ENCODE peak calls at places on chromosomes 13 and 19, in eight cellular contexts. T, A, W, F, I, P, O and B are unnamed samples.

GRCh38 chr13:34900288-34900739 is 41.8 kb upstream of the NBEA start:
- DNase-seq in T (no peak), A (no peak), W (peak; percentile 39), F (no peak), I (peak; percentile 72), P (no peak), O (no peak), B (no peak)

GRCh38 chr13:97640236-97640635 is 206.3 kb downstream of the RAP2A start:
- DNase-seq in T (no peak), A (no peak), W (no peak), F (no peak), I (no peak), P (no peak), O (no peak), B (peak; percentile 24)

GRCh38 chr19:42433503-42434260 is 6.5 kb upstream of the LIPE start:
- DNase-seq in T (peak; percentile 85), A (no peak), W (peak; percentile 88), F (no peak), I (peak; percentile 93), P (peak; percentile 83), O (no peak), B (peak; percentile 51)

GRCh38 chr19:53927745-53928144 is 18.7 kb downstream of the CACNG7 start:
- DNase-seq in T (peak; percentile 86), A (no peak), W (peak; percentile 91), F (no peak), I (peak; percentile 93), P (no peak), O (no peak), B (peak; percentile 57)

GRCh38 chr13:113901642-113902041 is 37.8 kb upstream of the GAS6 start:
- DNase-seq in T (no peak), A (no peak), W (no peak), F (no peak), I (peak; percentile 26), P (no peak), O (no peak), B (no peak)

GRCh38 chr13:43848250-43848649 is 31.3 kb downstream of the CCDC122 start:
- DNase-seq in T (no peak), A (no peak), W (no peak), F (no peak), I (no peak), P (no peak), O (no peak), B (no peak)

GRCh38 chr13:110582421-110582954 is 21.0 kb upstream of the RAB20 start:
- DNase-seq in T (no peak), A (no peak), W (no peak), F (no peak), I (peak; percentile 39), P (no peak), O (no peak), B (no peak)

GRCh38 chr19:10045371-10045770 is 32.1 kb downstream of the RDH8 start:
- DNase-seq in T (no peak), A (no peak), W (no peak), F (no peak), I (no peak), P (no peak), O (no peak), B (peak; percentile 21)

GRCh38 chr13:33543089-33543459 is 257.5 kb upstream of the STARD13 start:
- DNase-seq in T (no peak), A (no peak), W (no peak), F (no peak), I (no peak), P (no peak), O (no peak), B (no peak)

GRCh38 chr19:18363787-18364186 is 22.2 kb upstream of the GDF15 start:
- DNase-seq in T (no peak), A (no peak), W (no peak), F (no peak), I (no peak), P (no peak), O (no peak), B (no peak)
- H3K27ac ChIP-seq in T (peak overlapping the region; percentile 98), A (peak overlapping the region; percentile 98), W (no peak overlapping the region), F (no peak overlapping the region), I (peak overlapping the region; percentile 68), P (no peak overlapping the region), O (peak overlapping the region; percentile 80), B (peak overlapping the region; percentile 94)

DNA sequence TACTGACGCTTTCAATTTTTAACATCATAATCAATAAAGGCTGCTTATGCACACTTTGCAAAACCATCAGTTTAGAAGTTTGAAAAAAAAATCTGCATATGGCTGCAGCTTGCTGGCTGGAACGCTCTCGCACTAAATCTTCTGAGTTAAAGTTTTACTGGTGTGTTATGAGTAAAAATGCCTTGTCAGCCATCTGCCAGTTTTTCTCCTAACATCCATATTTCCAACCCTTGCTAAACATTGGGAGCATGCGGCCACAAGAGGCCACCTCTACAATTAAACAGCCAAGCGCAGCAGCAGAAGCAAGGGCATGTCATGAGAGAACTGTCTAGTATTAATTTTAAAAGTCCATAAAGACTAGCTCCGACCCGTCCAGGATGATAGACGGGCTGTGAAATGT is 248.3 kb downstream of the TSHZ3 start:
- DNase-seq in T (peak; percentile 16), A (no peak), W (no peak), F (no peak), I (no peak), P (no peak), O (no peak), B (no peak)
- H3K4me1 ChIP-seq in T (peaks cover 29% of the 10 kb centered on the region), A (peaks cover 6% of the 10 kb centered on the region), W (peaks cover 24% of the 10 kb centered on the region), F (no peaks in the 10 kb centered on the region), I (no peaks in the 10 kb centered on the region), P (no peaks in the 10 kb centered on the region), O (no peaks in the 10 kb centered on the region), B (peaks cover 31% of the 10 kb centered on the region)

GRCh38 chr13:112225429-112226090 is 150.6 kb upstream of the SPACA7 start:
- DNase-seq in T (no peak), A (no peak), W (no peak), F (no peak), I (no peak), P (no peak), O (no peak), B (no peak)
- TF ChIP-seq CTCF in T (no peak), A (no peak), W (peak; percentile 18), F (no peak), I (peak; percentile 62), P (no peak), O (no peak), B (no peak)

GRCh38 chr13:26557051-26557392 is 461 bp upstream of the WASF3 start:
- DNase-seq in T (no peak), A (no peak), W (no peak), F (no peak), I (no peak), P (no peak), O (no peak), B (no peak)

GRCh38 chr13:26555413-26555812 is 2.1 kb upstream of the WASF3 start:
- DNase-seq in T (no peak), A (no peak), W (no peak), F (no peak), I (no peak), P (no peak), O (no peak), B (no peak)

GRCh38 chr13:26558074-26558805 is 757 bp downstream of the WASF3 start:
- DNase-seq in T (no peak), A (peak; percentile 73), W (peak; percentile 70), F (no peak), I (peak; percentile 68), P (peak; percentile 31), O (no peak), B (no peak)

GRCh38 chr13:26558912-26559485 is 1.5 kb downstream of the WASF3 start:
- DNase-seq in T (peak; percentile 12), A (no peak), W (peak; percentile 83), F (no peak), I (no peak), P (no peak), O (no peak), B (no peak)

GRCh38 chr13:26557393-26558073 is at the start of gene WASF3:
- DNase-seq in T (peak; percentile 97), A (peak; percentile 99), W (peak; percentile 99), F (no peak), I (peak; percentile 99), P (peak; percentile 95), O (peak; percentile 57), B (peak; percentile 91)
- H3K27ac ChIP-seq in T (peak within 1 kb of the TSS; percentile 55), A (peak within 1 kb of the TSS; percentile 10), W (peak within 1 kb of the TSS; percentile 49), F (peak within 1 kb of the TSS; percentile 85), I (peak within 1 kb of the TSS; percentile 59), P (peak within 1 kb of the TSS; percentile 58), O (no peak within 1 kb of the TSS), B (no peak within 1 kb of the TSS)